ENCODE peak calls at places on chromosome 11, in nine cellular contexts. Y, T, O, P, X, E, L, Z and S are unnamed samples. For H3K9me3, the result is how much of the 10 kb centered on the place peaks cover.

GRCh38 chr11:35639591-35640179 is 21.4 kb downstream of the FJX1 start:
- DNase-seq in X (no peak), P (no peak), L (no peak), Z (no peak), T (no peak), Y (no peak), O (no peak), E (no peak), S (no peak)

GRCh38 chr11:1534682-1535081 is 37.4 kb downstream of the DUSP8 start:
- DNase-seq in X (no peak), T (no peak), O (no peak), E (no peak), Z (no peak), Y (no peak), L (no peak), P (no peak), S (no peak)

GRCh38 chr11:113242767-113243397 is 71.5 kb upstream of the TTC12 start:
- DNase-seq in E (no peak), Z (no peak), X (no peak), T (no peak), P (peak), O (peak), Y (no peak), L (no peak), S (no peak)

GRCh38 chr11:12677131-12677530 is 2.9 kb downstream of the TEAD1 start:
- DNase-seq in Z (no peak), O (peak), L (no peak), E (no peak), Y (no peak), P (no peak), X (no peak), T (no peak), S (no peak)

GRCh38 chr11:93686226-93686625 is 24.7 kb downstream of the CEP295 start:
- DNase-seq in O (no peak), L (no peak), Z (no peak), Y (no peak), T (no peak), X (no peak), P (no peak), E (no peak), S (no peak)

GRCh38 chr11:57792060-57792541 is 30.5 kb downstream of the CTNND1 start:
- DNase-seq in Z (peak), P (no peak), E (peak), T (no peak), Y (no peak), X (peak), O (peak), L (no peak), S (peak)

GRCh38 chr11:122808494-122808893 is 29.8 kb upstream of the CRTAM start:
- DNase-seq in X (no peak), L (peak), O (peak), P (no peak), T (no peak), E (no peak), Y (no peak), Z (no peak), S (no peak)

GRCh38 chr11:11265994-11266606 is 87.0 kb downstream of the CSNK2A3 start:
- DNase-seq in P (peak), L (peak), E (peak), X (peak), O (peak), Z (peak), Y (peak), T (peak), S (peak)

GRCh38 chr11:35177370-35177769 is 38.4 kb downstream of the CD44 start:
- DNase-seq in L (no peak), P (no peak), Z (no peak), Y (no peak), X (no peak), O (no peak), E (peak), T (no peak), S (no peak)

GRCh38 chr11:65424200-65425104 is 1.9 kb downstream of the NEAT1 start:
- DNase-seq in L (peak), Y (peak), X (peak), P (no peak), Z (peak), E (peak), O (peak), T (no peak), S (peak)

GRCh38 chr11:47566166-47566546 is 757 bp downstream of the PTPMT1 start:
- DNase-seq in E (no peak), L (no peak), Y (peak), T (no peak), X (no peak), P (peak), Z (no peak), O (no peak), S (no peak)

GRCh38 chr11:114172871-114173444 is 113.4 kb downstream of the ZBTB16 start:
- DNase-seq in Y (peak), X (peak), L (peak), O (no peak), Z (no peak), P (no peak), E (peak), T (no peak), S (no peak)

GRCh38 chr11:1473786-1474185 is 12.8 kb downstream of the MOB2 start:
- DNase-seq in E (no peak), L (no peak), O (no peak), Y (no peak), Z (peak), T (no peak), X (peak), P (no peak), S (no peak)

GRCh38 chr11:11958403-11958802 is 50.0 kb downstream of the DKK3 start:
- DNase-seq in E (no peak), L (no peak), Y (no peak), P (no peak), X (no peak), T (no peak), O (no peak), Z (no peak), S (no peak)

GRCh38 chr11:94329501-94329900 is 25.1 kb downstream of the IZUMO1R start:
- DNase-seq in Z (no peak), E (no peak), T (no peak), Y (no peak), O (no peak), L (no peak), X (no peak), P (no peak), S (no peak)

GRCh38 chr11:84552791-84553190 is 1074.4 kb downstream of the DLG2 start:
- DNase-seq in T (no peak), X (no peak), O (no peak), Z (no peak), L (no peak), Y (no peak), P (no peak), E (no peak), S (no peak)

GRCh38 chr11:70063555-70063954 is 14.6 kb upstream of the ANO1 start:
- DNase-seq in P (no peak), T (no peak), L (no peak), Y (no peak), O (no peak), Z (no peak), E (no peak), X (no peak), S (no peak)

GRCh38 chr11:6362185-6362867 is 27.9 kb upstream of the SMPD1 start:
- DNase-seq in E (no peak), Y (no peak), L (no peak), X (peak), T (no peak), P (no peak), Z (peak), O (no peak), S (no peak)

GRCh38 chr11:117303101-117303500 is 12.0 kb downstream of the BACE1-AS start:
- DNase-seq in X (no peak), O (no peak), Z (no peak), T (no peak), Y (no peak), L (no peak), E (no peak), P (no peak), S (no peak)

GRCh38 chr11:12598330-12599256 is 75.6 kb upstream of the TEAD1 start:
- DNase-seq in X (no peak), O (peak), E (peak), Y (peak), T (no peak), L (no peak), Z (no peak), P (no peak), S (no peak)

GRCh38 chr11:61778357-61778886 is 14.0 kb downstream of the TMEM258 start:
- DNase-seq in T (no peak), X (peak), P (no peak), L (no peak), O (no peak), Z (no peak), Y (no peak), E (no peak), S (no peak)

GRCh38 chr11:61776561-61777075 is 15.8 kb downstream of the TMEM258 start:
- DNase-seq in T (peak), Z (peak), O (peak), L (peak), E (peak), Y (peak), X (peak), P (peak), S (peak)

GRCh38 chr11:61775606-61776554 is 16.5 kb downstream of the TMEM258 start:
- DNase-seq in T (peak), X (no peak), Z (no peak), L (no peak), P (no peak), O (no peak), E (no peak), Y (no peak), S (no peak)

GRCh38 chr11:61778920-61779650 is 13.3 kb downstream of the TMEM258 start:
- DNase-seq in L (no peak), Z (no peak), O (no peak), X (peak), E (no peak), Y (no peak), T (no peak), P (peak), S (no peak)

DNA sequence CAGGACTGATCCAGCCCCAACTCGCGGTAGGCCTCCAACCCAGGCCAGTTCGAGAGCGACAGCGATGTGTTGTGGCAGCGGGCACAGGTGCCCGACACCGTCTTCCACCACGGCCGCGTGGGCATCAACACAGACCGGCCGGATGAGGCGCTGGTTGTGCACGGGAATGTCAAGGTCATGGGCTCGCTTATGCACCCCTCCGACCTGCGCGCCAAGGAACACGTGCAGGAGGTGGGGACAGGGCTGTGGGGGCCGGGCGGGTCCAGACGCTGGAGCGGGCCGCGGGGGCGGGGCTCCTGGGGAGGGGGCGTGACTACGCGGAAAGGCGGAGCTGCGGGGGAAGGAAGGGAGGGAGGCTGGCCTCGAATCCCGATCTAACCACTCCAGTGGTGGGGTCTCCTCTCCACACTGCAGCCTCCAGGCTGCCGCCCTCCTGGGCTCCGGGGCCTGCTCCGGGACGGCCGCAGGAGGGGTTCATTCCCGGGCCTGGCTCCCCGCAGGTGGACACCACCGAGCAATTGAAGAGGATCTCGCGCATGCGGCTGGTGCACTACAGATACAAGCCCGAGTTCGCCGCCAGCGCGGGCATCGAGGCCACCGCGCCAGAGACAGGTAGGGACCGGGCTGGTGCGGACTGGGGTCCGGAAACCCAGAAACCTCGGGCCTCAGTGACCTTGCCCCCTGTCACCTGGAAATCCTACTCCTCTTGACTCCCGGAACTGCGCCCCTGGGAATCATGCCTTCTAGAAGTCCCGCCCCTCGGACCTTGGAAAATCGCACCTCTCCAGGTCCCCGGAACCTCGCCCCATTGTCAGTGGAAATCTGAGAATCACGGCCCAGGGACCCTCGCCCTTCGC is 14.9 kb downstream of the TMEM258 start:
- DNase-seq in O (no peak), E (peak), L (no peak), T (peak), Z (no peak), P (peak), X (peak), Y (no peak), S (peak)
- H3K9me3 ChIP-seq in O (under half), E (under half), L (under half), T (under half), Z (under half), P (under half), X (under half), Y (under half), S (under half)

GRCh38 chr11:68002943-68003845 is 703 bp downstream of the UNC93B1 start:
- DNase-seq in P (peak), E (peak), X (peak), L (peak), Y (peak), O (no peak), Z (peak), T (peak), S (peak)
- H3K27ac ChIP-seq in P (no peak), E (peak), X (peak), L (peak), Y (peak), O (no peak), Z (peak), T (peak), S (peak)

DNA sequence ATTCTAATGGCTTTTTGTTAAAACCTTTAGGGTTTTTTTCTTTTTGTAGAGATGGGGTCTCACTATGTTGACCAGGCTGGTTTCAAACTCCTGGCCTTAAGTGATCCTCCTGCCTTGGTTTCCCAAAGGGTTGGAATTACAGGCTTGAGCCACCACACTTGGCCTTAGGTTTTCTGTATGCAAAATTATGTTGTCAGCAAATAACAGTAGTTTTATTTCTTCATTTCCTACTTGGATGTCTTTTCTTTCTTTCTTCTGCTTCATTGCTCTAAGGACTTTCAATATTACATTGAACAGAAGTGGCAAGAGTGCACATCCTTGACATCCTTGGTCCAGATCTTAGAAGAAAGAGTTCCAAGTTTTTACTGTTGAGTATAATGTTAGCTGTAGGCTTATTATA is 52.8 kb downstream of the CCDC81 start:
- DNase-seq in Z (no peak), L (no peak), O (no peak), T (no peak), X (no peak), Y (no peak), E (no peak), P (no peak), S (no peak)
- H3K9me3 ChIP-seq in Z (under half), L (under half), O (under half), T (under half), X (under half), Y (under half), E (under half), P (under half), S (under half)

GRCh38 chr11:77800445-77800844 is 20.1 kb downstream of the RSF1 start:
- DNase-seq in T (no peak), O (no peak), Y (no peak), X (no peak), Z (no peak), L (no peak), P (no peak), E (no peak), S (no peak)
- H3K27ac ChIP-seq in T (no peak), O (no peak), Y (no peak), X (peak), Z (no peak), L (no peak), P (no peak), E (no peak), S (no peak)

DNA sequence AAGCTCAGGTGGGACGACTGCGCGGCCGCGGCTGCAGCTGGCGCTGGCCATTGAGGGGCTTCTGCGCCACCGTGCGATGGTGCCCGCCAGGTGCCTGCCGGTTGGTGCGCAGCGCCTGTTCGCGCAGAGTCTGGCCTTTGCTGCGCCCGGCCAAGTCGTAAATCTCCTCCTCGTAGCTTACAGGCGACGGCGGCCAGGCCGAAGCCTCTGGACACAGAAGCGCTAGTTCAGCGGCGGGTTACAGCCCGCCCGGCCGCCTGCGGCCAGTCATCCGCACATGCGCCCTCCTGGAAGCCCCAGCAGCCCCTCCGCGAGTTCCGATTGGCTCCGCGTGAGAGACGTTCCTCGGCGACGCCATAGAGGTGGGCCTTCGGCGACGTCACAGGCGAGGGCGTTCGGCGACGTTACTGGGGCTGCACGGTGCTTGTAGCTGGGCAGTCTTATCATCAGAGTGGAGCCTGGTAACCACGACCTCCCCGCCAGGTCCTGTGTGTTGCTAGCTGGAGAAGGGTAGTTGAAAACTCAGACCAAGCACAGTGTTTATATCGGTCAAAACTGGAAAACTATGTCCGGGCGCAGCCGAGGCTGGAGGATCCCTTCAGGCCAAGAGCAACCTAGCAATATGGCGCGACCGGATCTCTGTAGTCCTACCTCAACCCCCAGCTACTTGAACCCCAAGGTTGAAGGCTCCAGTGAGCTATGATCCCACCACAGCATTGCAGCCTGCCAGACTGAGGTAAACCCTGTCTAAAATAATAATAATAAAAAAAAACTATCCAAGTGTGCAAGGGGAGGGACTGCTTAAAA is 265.7 kb downstream of the OR4C45 start:
- DNase-seq in T (peak), E (no peak), Y (no peak), P (no peak), L (no peak), O (no peak), Z (no peak), X (no peak), S (no peak)
- H3K9me3 ChIP-seq in T (under half), E (under half), Y (under half), P (half or more), L (under half), O (under half), Z (under half), X (under half), S (under half)

GRCh38 chr11:95453616-95454118 is 222.7 kb upstream of the SESN3 start:
- DNase-seq in P (no peak), E (no peak), Y (no peak), Z (peak), X (no peak), O (peak), L (no peak), T (peak), S (no peak)
- H3K27ac ChIP-seq in P (no peak), E (no peak), Y (no peak), Z (no peak), X (no peak), O (peak), L (no peak), T (peak), S (no peak)

GRCh38 chr11:2652857-2653643 is 46.7 kb downstream of the KCNQ1OT1 start:
- DNase-seq in P (no peak), Z (peak), Y (no peak), T (peak), E (no peak), O (peak), X (peak), L (no peak), S (no peak)

GRCh38 chr11:2651054-2651617 is 48.7 kb downstream of the KCNQ1OT1 start:
- DNase-seq in L (no peak), P (no peak), O (no peak), X (no peak), Z (no peak), Y (no peak), E (no peak), T (no peak), S (no peak)

GRCh38 chr11:2651826-2652237 is 48.0 kb downstream of the KCNQ1OT1 start:
- DNase-seq in Z (peak), Y (no peak), X (peak), P (no peak), O (no peak), T (peak), L (no peak), E (no peak), S (no peak)

GRCh38 chr11:2653930-2654739 is 45.7 kb downstream of the KCNQ1OT1 start:
- DNase-seq in Y (no peak), P (no peak), L (no peak), X (peak), E (no peak), O (no peak), T (no peak), Z (peak), S (no peak)

DNA sequence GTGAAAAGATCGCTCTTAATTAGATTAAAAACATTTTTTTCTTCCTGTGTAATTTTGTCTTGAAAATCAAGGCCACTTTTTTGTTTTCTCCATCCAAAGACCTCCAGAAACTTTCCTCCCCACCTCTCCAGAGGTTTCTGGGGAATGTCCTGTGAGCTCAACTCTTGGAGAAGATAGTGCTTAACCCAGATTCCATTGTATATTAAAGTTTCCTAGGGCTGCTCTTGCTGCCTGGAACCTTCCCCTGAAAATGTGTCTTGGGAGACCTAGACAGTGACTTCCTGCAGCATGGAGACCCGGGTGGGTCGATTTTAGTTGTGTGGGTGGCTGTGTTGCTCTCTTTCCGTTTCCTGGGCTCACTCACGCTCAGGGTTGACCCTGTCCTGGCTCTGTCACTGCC is 47.4 kb downstream of the KCNQ1OT1 start:
- DNase-seq in O (no peak), Y (no peak), T (no peak), P (no peak), Z (peak), L (no peak), X (no peak), E (no peak), S (no peak)
- H3K9me3 ChIP-seq in O (under half), Y (under half), T (under half), P (half or more), Z (under half), L (under half), X (under half), E (under half), S (under half)

DNA sequence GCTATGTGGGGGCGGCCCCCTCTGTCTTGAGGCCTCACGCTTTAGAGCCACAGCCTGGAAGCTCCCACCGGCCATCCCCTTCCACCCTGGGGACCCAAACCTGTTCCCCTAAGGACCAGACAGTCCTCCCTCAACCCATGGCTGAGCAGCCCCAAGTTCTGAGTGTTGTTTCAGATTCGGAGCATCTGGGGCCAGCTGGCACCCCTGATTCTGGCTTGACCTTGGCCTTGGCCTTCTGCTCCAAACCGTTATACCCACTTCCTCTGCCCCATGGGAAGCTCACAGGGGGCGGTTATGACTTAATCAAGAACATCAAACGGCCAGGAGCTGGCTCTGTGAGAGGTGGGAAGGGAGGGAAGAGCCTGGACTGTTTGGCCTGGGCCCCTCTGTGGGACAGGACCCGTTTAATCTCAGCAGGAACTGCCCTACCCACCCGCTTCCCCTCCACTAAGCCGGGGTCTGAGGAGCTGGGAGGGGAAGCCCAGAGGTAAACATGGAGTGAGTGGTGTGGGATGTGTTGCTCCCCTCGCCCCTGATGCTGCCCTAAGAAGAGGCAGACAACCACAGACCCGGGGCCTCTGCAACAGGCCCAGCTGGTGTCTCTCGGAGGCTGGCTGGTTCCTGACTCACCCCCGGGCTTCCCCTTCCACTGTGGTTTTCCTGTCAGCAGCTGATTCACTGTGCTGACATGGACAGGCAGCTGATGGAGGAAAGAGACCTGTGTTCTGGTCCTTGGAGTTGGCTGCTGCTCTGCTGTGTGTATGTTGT is 3.4 kb downstream of the CD82 start:
- DNase-seq in E (peak), Z (peak), T (peak), P (no peak), Y (peak), O (peak), X (peak), L (peak), S (peak)
- H3K27ac ChIP-seq in E (peak), Z (peak), T (no peak), P (no peak), Y (peak), O (no peak), X (peak), L (no peak), S (peak)